ENCODE peak calls at places on chromosome 1, in four cellular contexts. S is cardiac muscle cell, N is NCI-H748 treated with DMSO at 0.1 percent for 48 hours, V is B cell. P is an unnamed sample.

GRCh38 chr1:99005142-99005491 is 456 bp upstream of the PLPPR5 start:
- DNase-seq in V (no peak), S (no peak), N (no peak), P (no peak)

GRCh38 chr1:34885405-34886247 is 26.1 kb upstream of the SMIM12 start:
- DNase-seq in S (peak), V (peak), N (peak), P (no peak)

GRCh38 chr1:14897997-14898645 is 255.4 kb upstream of the TMEM51 start:
- DNase-seq in V (no peak), N (no peak), S (no peak), P (no peak)

GRCh38 chr1:84853743-84854721 is 39.0 kb downstream of the LPAR3 start:
- DNase-seq in N (no peak), S (peak), V (peak), P (no peak)

GRCh38 chr1:20353836-20354235 is 63.2 kb downstream of the VWA5B1 start:
- DNase-seq in V (no peak), N (no peak), S (no peak), P (no peak)

GRCh38 chr1:228515200-228515834 is 28.1 kb downstream of the RNF187 start:
- DNase-seq in S (peak), V (peak), N (no peak), P (no peak)

GRCh38 chr1:17849216-17849615 is 94.1 kb downstream of the ACTL8 start:
- DNase-seq in V (no peak), N (no peak), S (peak), P (no peak)

GRCh38 chr1:23475641-23476040 is 8.3 kb downstream of the ASAP3 start:
- DNase-seq in V (no peak), N (no peak), S (peak), P (no peak)

GRCh38 chr1:69312055-69312732 is 255.5 kb upstream of the LRRC7 start:
- DNase-seq in V (no peak), N (no peak), S (no peak), P (no peak)

GRCh38 chr1:193069748-193070394 is 10.5 kb downstream of the RO60 start:
- DNase-seq in V (peak), N (no peak), S (peak), P (no peak)